ENCODE peak calls at places on chromosomes 11 and 22, in four cellular contexts. S is A549, W is IMR-90, Y is K562. M is an unnamed sample.

GRCh38 chr11:6650980-6651379 is 4.6 kb downstream of the DCHS1 start:
- DNase-seq in S (no peak), W (peak), Y (peak), M (no peak)

GRCh38 chr11:37916331-37916730 is 1318.3 kb upstream of the RAG2 start:
- DNase-seq in S (no peak), W (no peak), Y (no peak), M (no peak)

GRCh38 chr11:15800121-15800800 is 556.1 kb downstream of the SOX6 start:
- DNase-seq in S (no peak), W (peak), Y (no peak), M (no peak)

GRCh38 chr11:43493431-43493830 is 134.7 kb downstream of the TTC17 start:
- DNase-seq in S (no peak), W (no peak), Y (no peak), M (no peak)

GRCh38 chr11:46308632-46309419 is 31.4 kb downstream of the CREB3L1 start:
- DNase-seq in S (peak), W (peak), Y (peak), M (peak)

GRCh38 chr11:11311169-11311568 is 41.9 kb downstream of the CSNK2A3 start:
- DNase-seq in S (no peak), W (no peak), Y (no peak), M (no peak)

GRCh38 chr11:103959279-103959930 is 77.0 kb upstream of the DDI1 start:
- DNase-seq in S (peak), W (peak), Y (no peak), M (no peak)

GRCh38 chr11:124747406-124748099 is 4.5 kb downstream of the VSIG2 start:
- DNase-seq in S (no peak), W (no peak), Y (no peak), M (no peak)

GRCh38 chr11:124219126-124219525 is 21.8 kb upstream of the OR8G1 start:
- DNase-seq in S (no peak), W (no peak), Y (no peak), M (no peak)

GRCh38 chr11:27945323-27945722 is 162.6 kb downstream of the KIF18A start:
- DNase-seq in S (no peak), W (no peak), Y (no peak), M (no peak)

GRCh38 chr11:25587496-25587895 is 744.4 kb upstream of the ANO3 start:
- DNase-seq in S (no peak), W (no peak), Y (no peak), M (no peak)

GRCh38 chr11:2789791-2790580 is 90.2 kb upstream of the KCNQ1OT1 start:
- DNase-seq in S (no peak), W (no peak), Y (no peak), M (no peak)

GRCh38 chr11:38226684-38227083 is 1628.6 kb upstream of the RAG2 start:
- DNase-seq in S (no peak), W (no peak), Y (no peak), M (no peak)

GRCh38 chr11:117509543-117509942 is 181.9 kb downstream of the CEP164 start:
- DNase-seq in S (no peak), W (no peak), Y (no peak), M (no peak)

GRCh38 chr11:64848779-64849599 is 4.5 kb upstream of the CDC42BPG start:
- DNase-seq in S (no peak), W (no peak), Y (no peak), M (no peak)

GRCh38 chr11:59040607-59041006 is 45.5 kb upstream of the GLYATL1B start:
- DNase-seq in S (no peak), W (no peak), Y (no peak), M (no peak)

GRCh38 chr11:45518853-45519545 is 146.4 kb downstream of the CHST1 start:
- DNase-seq in S (no peak), W (no peak), Y (no peak), M (no peak)

GRCh38 chr11:120248551-120249278 is 8.8 kb downstream of the POU2F3 start:
- DNase-seq in S (no peak), W (peak), Y (no peak), M (no peak)

GRCh38 chr11:120245434-120245833 is 5.5 kb downstream of the POU2F3 start:
- DNase-seq in S (no peak), W (no peak), Y (no peak), M (no peak)

GRCh38 chr11:120244966-120245365 is 5.0 kb downstream of the POU2F3 start:
- DNase-seq in S (no peak), W (no peak), Y (no peak), M (no peak)

GRCh38 chr11:120244476-120244875 is 4.5 kb downstream of the POU2F3 start:
- DNase-seq in S (no peak), W (peak), Y (no peak), M (no peak)

DNA sequence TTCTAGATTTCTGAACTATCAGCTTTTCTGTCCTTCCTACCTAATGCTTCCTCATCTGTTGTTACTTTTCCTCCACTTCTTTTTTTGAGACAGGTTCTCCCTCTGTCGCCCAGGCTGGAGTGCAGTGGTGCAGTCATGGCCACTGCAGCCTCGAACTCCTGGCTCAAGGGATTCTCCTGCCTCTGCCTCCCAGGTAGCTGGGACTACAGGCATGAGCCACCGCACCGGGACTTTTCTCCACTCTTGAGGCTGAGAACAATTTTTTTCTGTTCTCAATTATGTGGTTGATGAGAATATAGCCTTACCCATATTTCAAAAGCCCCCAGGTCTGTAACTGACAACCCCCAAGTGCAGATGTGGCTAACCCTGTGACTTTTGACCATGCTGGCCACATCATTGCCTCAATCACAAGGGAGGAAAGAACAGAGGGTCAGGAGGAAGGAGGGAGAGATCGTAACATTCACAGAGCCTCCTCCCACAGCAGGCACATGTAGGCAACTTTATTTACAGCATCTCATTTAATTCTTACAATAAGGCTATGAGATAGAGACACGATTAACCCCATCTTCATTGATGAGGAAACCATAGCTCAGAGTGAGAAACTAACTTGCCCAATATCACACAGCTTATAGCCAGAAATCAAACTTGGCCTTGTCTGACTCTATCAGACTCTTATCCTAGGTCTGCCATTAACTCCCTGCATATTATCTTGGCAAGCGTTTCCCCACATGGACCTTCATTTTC is 9.5 kb downstream of the POU2F3 start:
- DNase-seq in S (no peak), W (no peak), Y (no peak), M (no peak)
- TF ChIP-seq BHLHE40 in S (no peak), W (no peak), Y (no peak), M (no peak)

GRCh38 chr11:20489948-20490347 is 102.4 kb downstream of the PRMT3 start:
- DNase-seq in S (no peak), W (no peak), Y (no peak), M (no peak)

GRCh38 chr11:20493340-20493739 is 105.8 kb downstream of the PRMT3 start:
- DNase-seq in S (no peak), W (no peak), Y (peak), M (no peak)

GRCh38 chr11:20483931-20484330 is 96.4 kb downstream of the PRMT3 start:
- DNase-seq in S (no peak), W (peak), Y (no peak), M (no peak)

GRCh38 chr11:20488352-20488751 is 100.8 kb downstream of the PRMT3 start:
- DNase-seq in S (no peak), W (no peak), Y (no peak), M (no peak)
- TF ChIP-seq BHLHE40 in S (no peak), W (no peak), Y (no peak), M (no peak)

GRCh38 chr11:78395597-78395996 is 22.0 kb downstream of the GAB2 start:
- DNase-seq in S (no peak), W (no peak), Y (no peak), M (no peak)
- TF ChIP-seq BHLHE40 in S (no peak), W (no peak), Y (no peak), M (no peak)

DNA sequence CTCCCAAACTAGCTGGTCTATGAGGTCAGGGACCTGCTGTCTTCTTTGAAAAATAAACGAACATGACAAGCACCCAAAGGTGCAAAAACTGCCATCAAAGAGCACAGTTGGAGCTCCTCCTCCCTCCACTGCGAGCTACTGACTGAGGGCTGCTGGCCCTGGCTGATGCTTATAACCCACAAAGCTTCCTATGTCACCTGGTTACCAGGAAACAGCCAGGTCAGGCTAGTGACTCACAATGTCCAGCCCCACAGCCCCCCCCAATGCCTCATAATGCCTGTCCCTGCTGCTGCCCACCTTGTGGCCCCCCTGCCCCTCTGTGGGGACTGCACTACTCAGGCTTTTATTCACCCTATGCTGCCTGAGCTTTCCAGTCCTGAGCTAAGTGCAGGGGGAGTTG is at the start of gene DRICH1:
- DNase-seq in S (no peak), W (no peak), Y (no peak), M (no peak)
- TF ChIP-seq BHLHE40 in S (no peak), W (no peak), Y (no peak), M (no peak)

GRCh38 chr11:35515224-35515623 is 10.2 kb downstream of the PAMR1 start:
- DNase-seq in S (no peak), W (peak), Y (no peak), M (no peak)

GRCh38 chr11:35514481-35514880 is 10.9 kb downstream of the PAMR1 start:
- DNase-seq in S (no peak), W (no peak), Y (no peak), M (no peak)

GRCh38 chr11:35507688-35508087 is 17.7 kb downstream of the PAMR1 start:
- DNase-seq in S (peak), W (no peak), Y (no peak), M (no peak)

GRCh38 chr11:35516361-35516760 is 9.1 kb downstream of the PAMR1 start:
- DNase-seq in S (no peak), W (no peak), Y (no peak), M (no peak)

DNA sequence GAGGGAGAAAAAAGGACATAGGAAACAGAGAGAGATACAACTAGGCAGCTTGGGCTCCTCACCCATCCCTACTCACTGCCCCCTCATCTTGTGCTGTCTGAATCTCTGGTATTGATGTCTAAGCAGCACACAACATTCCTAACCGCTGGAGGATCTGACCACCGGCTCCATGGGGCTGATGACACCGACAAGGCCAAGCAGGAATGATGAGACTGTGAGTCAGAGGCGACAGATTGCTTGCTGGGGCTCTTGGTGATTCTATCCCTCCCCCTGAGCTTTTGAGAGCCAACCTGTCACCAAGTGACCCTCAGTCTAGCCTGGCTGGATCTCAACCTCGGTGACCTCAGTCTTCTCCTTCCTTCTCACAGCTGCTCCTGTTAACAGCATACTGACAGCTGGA is 13.8 kb downstream of the PAMR1 start:
- DNase-seq in S (peak), W (peak), Y (no peak), M (no peak)
- TF ChIP-seq BHLHE40 in S (no peak), W (peak), Y (no peak), M (no peak)

DNA sequence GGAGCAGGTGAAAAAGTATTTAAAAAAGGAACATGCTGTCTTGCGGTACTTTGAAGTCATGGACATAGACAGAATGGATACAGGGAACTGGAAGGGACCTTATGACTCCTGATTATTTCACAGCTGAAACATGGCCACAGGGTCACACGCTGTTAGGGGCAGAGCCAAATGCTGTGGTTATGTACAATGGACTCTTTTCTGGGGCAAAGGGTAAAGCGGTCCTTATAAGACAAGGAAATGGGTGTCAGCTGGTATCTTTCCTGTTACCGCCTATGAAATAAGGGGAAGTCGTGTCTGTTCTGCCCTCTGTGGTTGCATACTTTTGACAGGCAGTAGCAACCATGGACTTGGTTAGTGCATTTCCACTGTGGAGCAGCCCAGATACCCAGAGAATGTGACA is 12.8 kb upstream of the ST14 start:
- DNase-seq in S (no peak), W (no peak), Y (no peak), M (no peak)
- TF ChIP-seq BHLHE40 in S (no peak), W (no peak), Y (no peak), M (no peak)

GRCh38 chr11:127925430-127925829 is 661.9 kb downstream of the ETS1 start:
- DNase-seq in S (no peak), W (peak), Y (no peak), M (no peak)
- TF ChIP-seq BHLHE40 in S (no peak), W (no peak), Y (no peak), M (no peak)

DNA sequence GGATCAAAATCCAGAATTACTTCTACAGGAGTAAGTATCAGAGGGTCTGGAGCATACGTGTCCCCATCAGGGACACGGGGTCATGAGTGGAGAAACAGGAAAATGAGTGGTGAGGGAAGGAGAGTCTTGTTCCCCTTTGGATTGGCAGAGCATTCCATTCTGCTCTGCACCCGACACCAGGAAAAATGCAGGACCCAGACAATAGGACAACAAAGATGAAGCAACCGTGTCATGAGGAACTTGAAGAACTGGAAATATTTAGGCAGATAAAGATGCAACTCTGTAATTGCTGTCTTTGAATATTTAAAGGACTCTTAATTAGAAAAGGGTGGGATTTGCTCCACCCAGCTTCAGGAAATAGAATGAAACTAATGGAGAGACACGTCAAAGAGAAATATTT is 89.0 kb upstream of the BLID start:
- DNase-seq in S (no peak), W (no peak), Y (no peak), M (no peak)
- TF ChIP-seq BHLHE40 in S (no peak), W (no peak), Y (no peak), M (no peak)

GRCh38 chr22:23008887-23009286 is 61.4 kb upstream of the GNAZ start:
- DNase-seq in S (no peak), W (no peak), Y (no peak), M (no peak)
- TF ChIP-seq BHLHE40 in S (no peak), W (no peak), Y (no peak), M (no peak)

DNA sequence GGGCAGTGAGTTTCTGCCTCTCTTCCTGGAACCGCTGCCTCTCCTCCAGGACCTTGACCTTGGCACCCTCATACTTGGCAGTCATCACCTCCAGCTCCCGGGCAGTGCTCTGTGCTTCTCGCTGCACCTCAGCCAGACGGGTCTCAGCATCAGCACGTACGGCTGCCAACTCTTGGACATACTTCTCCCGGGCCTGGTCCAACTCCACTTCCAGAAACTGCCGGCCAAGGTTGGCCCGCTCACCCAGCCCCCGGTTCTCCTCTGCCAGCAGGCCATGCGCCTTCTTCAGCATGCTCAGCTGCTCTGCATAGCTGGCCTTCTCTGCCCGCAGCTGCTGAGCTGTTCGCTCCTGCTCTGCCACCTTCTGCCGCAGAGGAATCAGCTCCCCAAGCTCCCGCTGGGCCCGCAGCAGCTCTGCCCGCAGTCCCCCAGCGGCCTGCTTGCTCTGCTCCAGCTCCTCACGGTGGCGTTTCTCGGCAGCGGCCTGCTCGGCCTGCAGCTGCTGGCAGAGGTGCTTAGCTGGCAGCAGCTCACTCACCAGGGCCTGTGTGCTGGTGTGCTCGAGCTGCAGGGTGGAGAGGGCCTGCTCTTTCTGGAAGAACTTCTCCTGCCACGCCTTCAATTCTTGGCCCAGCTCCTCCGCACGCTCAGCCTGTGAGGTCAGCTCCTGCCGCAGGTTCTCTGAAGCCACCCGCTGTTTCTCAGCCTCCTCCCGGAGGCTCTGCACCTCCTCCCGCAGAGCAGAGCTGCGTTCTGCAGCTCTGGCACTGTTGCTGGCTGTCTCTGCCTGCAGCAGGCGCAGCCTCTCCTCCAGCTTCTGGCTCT is 14.4 kb downstream of the IL18BP start:
- DNase-seq in S (peak), W (peak), Y (no peak), M (no peak)
- TF ChIP-seq BHLHE40 in S (no peak), W (no peak), Y (no peak), M (no peak)

M was measured in HEK293T.